ENCODE peak calls at places on chromosomes 13 and 19, in seven cellular contexts. Z is mammary epithelial cell, I is heart right ventricle, P is lower leg skin, K is heart left ventricle, H is foreskin fibroblast, B is lower lobe of right lung. X is an unnamed sample.

GRCh38 chr13:100440756-100441421 is 147.7 kb downstream of the GGACT start:
- DNase-seq in Z (no peak), I (no peak), P (no peak), K (no peak), H (peak), B (no peak), X (no peak)

GRCh38 chr19:2678043-2678671 is 24.3 kb downstream of the GNG7 start:
- DNase-seq in Z (no peak), I (no peak), P (no peak), K (no peak), H (no peak), B (no peak), X (no peak)

GRCh38 chr13:61795580-61795979 is 379.9 kb upstream of the PCDH20 start:
- DNase-seq in Z (no peak), I (no peak), P (no peak), K (no peak), H (no peak), B (no peak), X (peak)

GRCh38 chr19:38251564-38252051 is 4.6 kb downstream of the PPP1R14A start:
- DNase-seq in Z (peak), I (peak), P (no peak), K (peak), H (no peak), B (no peak), X (no peak)

GRCh38 chr19:17755977-17756670 is 4.8 kb downstream of the FCHO1 start:
- DNase-seq in Z (no peak), I (peak), P (no peak), K (no peak), H (no peak), B (no peak), X (no peak)

GRCh38 chr19:34644991-34645461 is 31.9 kb downstream of the SCGB2B2 start:
- DNase-seq in Z (no peak), I (no peak), P (no peak), K (peak), H (no peak), B (no peak), X (no peak)

GRCh38 chr19:44050740-44051653 is 839 bp upstream of the ZNF223 start:
- DNase-seq in Z (peak), I (no peak), P (no peak), K (no peak), H (no peak), B (no peak), X (no peak)

GRCh38 chr19:42475366-42475765 is 32.6 kb upstream of the CXCL17 start:
- DNase-seq in Z (no peak), I (no peak), P (no peak), K (no peak), H (no peak), B (no peak), X (no peak)

GRCh38 chr13:106349080-106349841 is 186.2 kb downstream of the EFNB2 start:
- DNase-seq in Z (peak), I (peak), P (peak), K (no peak), H (no peak), B (peak), X (peak)

GRCh38 chr19:18951721-18952281 is 10.8 kb upstream of the HOMER3 start:
- DNase-seq in Z (peak), I (no peak), P (no peak), K (no peak), H (peak), B (no peak), X (peak)

GRCh38 chr19:48627211-48627864 is 8.0 kb downstream of the SPHK2 start:
- DNase-seq in Z (peak), I (no peak), P (no peak), K (no peak), H (no peak), B (no peak), X (no peak)

GRCh38 chr19:5663904-5664303 is 16.4 kb downstream of the MICOS13 start:
- DNase-seq in Z (no peak), I (no peak), P (no peak), K (no peak), H (no peak), B (peak), X (no peak)

GRCh38 chr13:79802389-79803140 is 321.6 kb downstream of the NDFIP2 start:
- DNase-seq in Z (no peak), I (no peak), P (no peak), K (no peak), H (no peak), B (no peak), X (no peak)

GRCh38 chr13:92136449-92137180 is 738.2 kb downstream of the GPC5 start:
- DNase-seq in Z (no peak), I (no peak), P (no peak), K (no peak), H (no peak), B (no peak), X (no peak)

GRCh38 chr13:32038353-32038752 is 6.8 kb downstream of the FRY start:
- DNase-seq in Z (no peak), I (no peak), P (no peak), K (no peak), H (no peak), B (no peak), X (no peak)

GRCh38 chr19:49916839-49917733 is 11.9 kb upstream of the ATF5 start:
- DNase-seq in Z (no peak), I (no peak), P (no peak), K (peak), H (no peak), B (no peak), X (no peak)

GRCh38 chr13:42602910-42603309 is 29.0 kb downstream of the TNFSF11 start:
- DNase-seq in Z (no peak), I (no peak), P (no peak), K (no peak), H (no peak), B (no peak), X (no peak)

GRCh38 chr13:112510002-112510780 is 77.8 kb downstream of the TUBGCP3 start:
- DNase-seq in Z (peak), I (no peak), P (no peak), K (no peak), H (peak), B (peak), X (peak)

GRCh38 chr19:22601906-22602630 is 32.1 kb upstream of the ZNF492 start:
- DNase-seq in Z (no peak), I (no peak), P (no peak), K (peak), H (no peak), B (no peak), X (no peak)

GRCh38 chr13:44191504-44192171 is 182.0 kb upstream of the SERP2 start:
- DNase-seq in Z (peak), I (no peak), P (peak), K (no peak), H (peak), B (no peak), X (peak)

GRCh38 chr19:36259211-36259610 is 44.3 kb downstream of the ZNF146 start:
- DNase-seq in Z (no peak), I (no peak), P (no peak), K (no peak), H (no peak), B (no peak), X (no peak)

GRCh38 chr13:23469901-23470525 is 36.5 kb upstream of the SACS start:
- DNase-seq in Z (no peak), I (no peak), P (no peak), K (no peak), H (peak), B (no peak), X (no peak)

GRCh38 chr19:10682397-10683063 is 18.7 kb upstream of the QTRT1 start:
- DNase-seq in Z (no peak), I (no peak), P (no peak), K (no peak), H (no peak), B (no peak), X (no peak)

GRCh38 chr13:21231426-21231945 is 55.0 kb downstream of the MRPL57 start:
- DNase-seq in Z (no peak), I (no peak), P (no peak), K (no peak), H (no peak), B (no peak), X (no peak)

GRCh38 chr19:543912-544608 is at the start of gene GZMM:
- DNase-seq in Z (no peak), I (no peak), P (no peak), K (peak), H (no peak), B (no peak), X (no peak)

GRCh38 chr13:35475131-35475959 is 1.1 kb downstream of the MAB21L1 start:
- DNase-seq in Z (peak), I (peak), P (no peak), K (peak), H (peak), B (no peak), X (no peak)

GRCh38 chr19:34217952-34218817 is 36.2 kb upstream of the GARRE1 start:
- DNase-seq in Z (peak), I (no peak), P (no peak), K (no peak), H (peak), B (no peak), X (peak)

GRCh38 chr13:20378721-20379120 is 146.6 kb upstream of the GJB6 start:
- DNase-seq in Z (no peak), I (no peak), P (peak), K (no peak), H (no peak), B (no peak), X (no peak)

GRCh38 chr13:67383358-67383757 is 153.2 kb upstream of the PCDH9 start:
- DNase-seq in Z (no peak), I (no peak), P (no peak), K (peak), H (peak), B (no peak), X (peak)

GRCh38 chr19:28289294-28290063 is 923.5 kb downstream of the UQCRFS1 start:
- DNase-seq in Z (peak), I (no peak), P (no peak), K (no peak), H (peak), B (no peak), X (no peak)

GRCh38 chr19:12766051-12766521 is 9.3 kb downstream of the HOOK2 start:
- DNase-seq in Z (peak), I (peak), P (peak), K (peak), H (peak), B (peak), X (peak)

GRCh38 chr19:13428352-13428751 is 77.9 kb downstream of the CACNA1A start:
- DNase-seq in Z (peak), I (no peak), P (no peak), K (no peak), H (peak), B (no peak), X (peak)

GRCh38 chr19:45528744-45529453 is 21.6 kb downstream of the VASP start:
- DNase-seq in Z (no peak), I (no peak), P (no peak), K (no peak), H (no peak), B (peak), X (peak)

GRCh38 chr19:2983351-2984195 is 6.2 kb downstream of the TLE6 start:
- DNase-seq in Z (peak), I (peak), P (peak), K (peak), H (no peak), B (no peak), X (peak)

GRCh38 chr13:100540621-100541020 is 48.0 kb downstream of the GGACT start:
- DNase-seq in Z (no peak), I (no peak), P (no peak), K (no peak), H (no peak), B (no peak), X (no peak)

GRCh38 chr19:55704494-55705245 is 29.6 kb downstream of the EPN1 start:
- DNase-seq in Z (no peak), I (no peak), P (peak), K (no peak), H (no peak), B (no peak), X (no peak)
- TF ChIP-seq CTCF in Z (no peak), I (no peak), P (no peak), K (no peak), H (no peak), B (no peak), X (peak)

GRCh38 chr13:59477011-59477410 is 686.7 kb downstream of the DIAPH3 start:
- DNase-seq in Z (no peak), I (no peak), P (no peak), K (no peak), H (no peak), B (no peak), X (peak)
- TF ChIP-seq CTCF in Z (peak), I (peak), P (no peak), K (peak), H (peak), B (no peak), X (peak)

GRCh38 chr13:60091573-60091972 is 72.2 kb downstream of the DIAPH3 start:
- DNase-seq in Z (no peak), I (no peak), P (no peak), K (no peak), H (no peak), B (no peak), X (no peak)
- TF ChIP-seq CTCF in Z (peak), I (no peak), P (no peak), K (no peak), H (no peak), B (no peak), X (no peak)

GRCh38 chr13:38530492-38530891 is 156.4 kb upstream of the FREM2 start:
- DNase-seq in Z (peak), I (no peak), P (no peak), K (no peak), H (peak), B (no peak), X (peak)
- TF ChIP-seq CTCF in Z (peak), I (peak), P (no peak), K (peak), H (peak), B (no peak), X (peak)

DNA sequence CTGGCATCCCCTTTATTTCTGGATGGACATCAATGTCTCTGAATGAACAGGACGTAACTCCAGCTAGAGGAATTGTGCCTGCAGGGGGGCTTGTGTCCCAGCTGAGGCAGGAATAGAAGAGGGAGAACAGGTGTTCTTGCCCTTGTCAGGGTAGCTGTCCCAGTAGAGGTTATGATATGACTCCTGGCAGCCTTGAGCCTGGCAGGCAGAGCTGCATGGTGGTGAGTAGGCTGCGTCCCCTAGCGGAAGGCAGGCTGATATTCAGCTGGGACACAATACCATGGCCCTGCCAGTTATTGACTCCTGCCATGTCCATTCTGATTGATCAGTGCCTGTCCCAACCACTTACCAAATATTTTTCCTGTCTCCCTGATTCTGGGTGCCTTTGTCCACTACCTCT is 197.2 kb downstream of the RAP2A start:
- DNase-seq in Z (no peak), I (no peak), P (no peak), K (no peak), H (no peak), B (no peak), X (no peak)
- TF ChIP-seq CTCF in Z (no peak), I (no peak), P (no peak), K (no peak), H (no peak), B (no peak), X (no peak)

GRCh38 chr13:70623260-70623659 is 515.0 kb upstream of the KLHL1 start:
- DNase-seq in Z (no peak), I (no peak), P (no peak), K (no peak), H (no peak), B (no peak), X (peak)
- TF ChIP-seq CTCF in Z (peak), I (peak), P (no peak), K (peak), H (no peak), B (peak), X (peak)

GRCh38 chr13:25249001-25249543 is 38.2 kb downstream of the MTMR6 start:
- DNase-seq in Z (peak), I (no peak), P (no peak), K (no peak), H (peak), B (no peak), X (peak)
- TF ChIP-seq CTCF in Z (peak), I (peak), P (no peak), K (no peak), H (peak), B (peak), X (peak)

GRCh38 chr19:40584007-40584406 is 7.3 kb downstream of the SHKBP1 start:
- DNase-seq in Z (no peak), I (no peak), P (no peak), K (no peak), H (no peak), B (no peak), X (no peak)
- TF ChIP-seq CTCF in Z (peak), I (no peak), P (no peak), K (no peak), H (peak), B (no peak), X (peak)